ENCODE peak calls at places on chromosomes 3 and 15, in nine cellular contexts. M, T, J, S, V, O, P, G and Q are unnamed samples.

GRCh38 chr3:25856902-25857518 is 67.1 kb downstream of the OXSM start:
- DNase-seq in G (no peak), M (no peak), O (peak), T (no peak), P (no peak), S (no peak), V (no peak), J (peak), Q (peak)

GRCh38 chr3:30527720-30528119 is 78.7 kb upstream of the TGFBR2 start:
- DNase-seq in M (peak), V (no peak), P (no peak), T (no peak), S (no peak), O (no peak), J (no peak), G (no peak), Q (peak)

GRCh38 chr15:80234883-80235282 is 17.1 kb downstream of the CTXND1 start:
- DNase-seq in S (no peak), P (peak), G (peak), T (no peak), M (no peak), V (no peak), J (no peak), O (peak), Q (no peak)

GRCh38 chr15:43207024-43207423 is 13.8 kb downstream of the EPB42 start:
- DNase-seq in P (no peak), G (no peak), T (no peak), O (no peak), J (no peak), S (no peak), M (no peak), V (no peak), Q (no peak)

GRCh38 chr15:51793521-51793920 is 35.9 kb upstream of the TMOD3 start:
- DNase-seq in T (no peak), S (no peak), P (no peak), J (peak), O (no peak), M (peak), V (no peak), G (peak), Q (peak)

GRCh38 chr15:49116108-49116507 is 39.3 kb downstream of the COPS2 start:
- DNase-seq in P (no peak), M (no peak), T (no peak), V (no peak), G (no peak), O (no peak), S (no peak), J (no peak), Q (no peak)

GRCh38 chr15:88440021-88440420 is 27.2 kb downstream of the MRPL46 start:
- DNase-seq in S (no peak), T (no peak), G (no peak), P (no peak), V (no peak), M (no peak), O (peak), J (no peak), Q (no peak)

GRCh38 chr3:73605861-73606260 is 18.9 kb downstream of the PDZRN3 start:
- DNase-seq in J (no peak), S (no peak), O (no peak), M (no peak), T (no peak), V (no peak), G (no peak), P (no peak), Q (no peak)

GRCh38 chr3:193214445-193214844 is 26.6 kb upstream of the PLAAT1 start:
- DNase-seq in V (no peak), T (no peak), J (no peak), G (no peak), O (no peak), S (no peak), P (no peak), M (no peak), Q (peak)

GRCh38 chr3:167851171-167851570 is 115.7 kb downstream of the SERPINI1 start:
- DNase-seq in S (no peak), G (no peak), T (no peak), J (no peak), O (no peak), P (no peak), V (no peak), M (no peak), Q (no peak)

GRCh38 chr15:69586721-69587120 is 134.1 kb downstream of the RPLP1 start:
- DNase-seq in S (no peak), J (no peak), V (no peak), G (no peak), M (no peak), O (no peak), P (no peak), T (no peak), Q (no peak)

GRCh38 chr3:183375787-183376186 is 52.6 kb downstream of the MCF2L2 start:
- DNase-seq in J (no peak), O (no peak), T (no peak), M (no peak), V (no peak), S (no peak), P (no peak), G (no peak), Q (no peak)

GRCh38 chr3:126113733-126114132 is 29.8 kb upstream of the SLC41A3 start:
- DNase-seq in O (no peak), P (no peak), V (no peak), S (no peak), G (no peak), J (peak), T (peak), M (no peak), Q (peak)

GRCh38 chr3:138348950-138349739 is 766 bp downstream of the MRAS start:
- DNase-seq in P (peak), S (no peak), G (no peak), J (peak), T (no peak), M (no peak), V (no peak), O (no peak), Q (peak)

GRCh38 chr3:142618917-142619401 is 22.8 kb downstream of the PLS1 start:
- DNase-seq in J (no peak), G (no peak), V (no peak), P (no peak), S (no peak), O (peak), T (no peak), M (no peak), Q (no peak)

GRCh38 chr15:47820780-47821319 is 103.5 kb downstream of the SEMA6D start:
- DNase-seq in M (peak), O (peak), S (no peak), T (no peak), P (no peak), J (no peak), V (no peak), G (no peak), Q (no peak)

GRCh38 chr3:132443421-132443820 is 26.1 kb downstream of the DNAJC13 start:
- DNase-seq in S (no peak), P (no peak), O (no peak), M (no peak), T (no peak), J (no peak), V (no peak), G (no peak), Q (no peak)

GRCh38 chr3:56590814-56591213 is 33.8 kb downstream of the CCDC66 start:
- DNase-seq in V (no peak), T (no peak), J (no peak), S (no peak), G (no peak), P (no peak), O (peak), M (no peak), Q (peak)

GRCh38 chr3:20215636-20216035 is 29.6 kb upstream of the SGO1 start:
- DNase-seq in T (no peak), M (no peak), S (no peak), J (no peak), O (no peak), V (no peak), G (no peak), P (no peak), Q (no peak)

GRCh38 chr15:44081223-44082013 is 113.7 kb downstream of the FRMD5 start:
- DNase-seq in O (peak), V (no peak), M (no peak), J (no peak), G (no peak), T (no peak), P (no peak), S (no peak), Q (no peak)

GRCh38 chr3:61030469-61031035 is 220.7 kb downstream of the FHIT start:
- DNase-seq in S (no peak), V (no peak), O (no peak), P (peak), T (no peak), J (no peak), G (no peak), M (no peak), Q (no peak)

GRCh38 chr3:69086133-69086722 is 1.5 kb downstream of the ARL6IP5 start:
- DNase-seq in V (peak), S (peak), G (peak), J (peak), O (peak), M (peak), P (peak), T (peak), Q (peak)

GRCh38 chr3:148861277-148861869 is 3.7 kb upstream of the CPA3 start:
- DNase-seq in S (no peak), J (no peak), T (no peak), M (no peak), G (no peak), P (no peak), V (no peak), O (peak), Q (peak)

GRCh38 chr3:114418724-114419543 is 125.1 kb downstream of the TIGIT start:
- DNase-seq in T (no peak), M (no peak), J (no peak), P (no peak), O (peak), G (no peak), V (peak), S (no peak), Q (peak)

GRCh38 chr3:161977063-161977462 is 480.5 kb downstream of the OTOL1 start:
- DNase-seq in P (no peak), T (no peak), G (no peak), V (no peak), J (no peak), S (no peak), M (no peak), O (peak), Q (no peak)